ENCODE peak calls at places on chromosomes 5 and 9, in five cellular contexts. I is spleen, B is cardiac muscle cell, Z is K562, U is Caco-2. E is an unnamed sample.

GRCh38 chr5:32584651-32585050 is 706 bp upstream of the SUB1 start:
- DNase-seq in I (no peak), B (no peak), U (no peak), Z (no peak), E (no peak)

GRCh38 chr9:90433398-90433890 is 209.2 kb downstream of the DIRAS2 start:
- DNase-seq in I (no peak), Z (no peak), U (peak), B (peak), E (peak)

GRCh38 chr9:108775901-108776306 is 79.9 kb downstream of the ACTL7B start:
- DNase-seq in U (no peak), I (no peak), B (no peak), Z (no peak), E (no peak)

GRCh38 chr5:72821776-72822175 is 5.3 kb downstream of the TNPO1 start:
- DNase-seq in I (no peak), Z (no peak), U (no peak), B (no peak), E (no peak)

GRCh38 chr5:151492729-151493128 is 45.3 kb downstream of the SLC36A1 start:
- DNase-seq in U (no peak), B (no peak), I (no peak), Z (no peak), E (no peak)

GRCh38 chr5:65479527-65479926 is 2.2 kb downstream of the ADAMTS6 start:
- DNase-seq in B (no peak), I (no peak), Z (no peak), U (no peak), E (no peak)

GRCh38 chr5:67221487-67222242 is 25.1 kb upstream of the CD180 start:
- DNase-seq in B (peak), U (no peak), Z (no peak), I (peak), E (no peak)

GRCh38 chr9:14317667-14318255 is 3.8 kb upstream of the NFIB start:
- DNase-seq in U (no peak), I (no peak), B (no peak), Z (no peak), E (no peak)

GRCh38 chr5:77853353-77853907 is 77.3 kb upstream of the TBCA start:
- DNase-seq in I (no peak), Z (no peak), U (no peak), B (no peak), E (no peak)

GRCh38 chr9:98852463-98852735 is 44.9 kb downstream of the GALNT12 start:
- DNase-seq in Z (no peak), I (no peak), B (no peak), U (no peak), E (no peak)

GRCh38 chr9:113963914-113964739 is 88.0 kb downstream of the ZNF618 start:
- DNase-seq in U (no peak), Z (no peak), I (no peak), B (no peak), E (no peak)

GRCh38 chr9:113960748-113961147 is 84.6 kb downstream of the ZNF618 start:
- DNase-seq in U (no peak), B (no peak), I (no peak), Z (no peak), E (no peak)

GRCh38 chr9:113964740-113965095 is 88.6 kb downstream of the ZNF618 start:
- DNase-seq in U (no peak), B (no peak), I (no peak), Z (no peak), E (no peak)

GRCh38 chr9:113962391-113962790 is 86.3 kb downstream of the ZNF618 start:
- DNase-seq in Z (no peak), U (no peak), I (no peak), B (no peak), E (no peak)

DNA sequence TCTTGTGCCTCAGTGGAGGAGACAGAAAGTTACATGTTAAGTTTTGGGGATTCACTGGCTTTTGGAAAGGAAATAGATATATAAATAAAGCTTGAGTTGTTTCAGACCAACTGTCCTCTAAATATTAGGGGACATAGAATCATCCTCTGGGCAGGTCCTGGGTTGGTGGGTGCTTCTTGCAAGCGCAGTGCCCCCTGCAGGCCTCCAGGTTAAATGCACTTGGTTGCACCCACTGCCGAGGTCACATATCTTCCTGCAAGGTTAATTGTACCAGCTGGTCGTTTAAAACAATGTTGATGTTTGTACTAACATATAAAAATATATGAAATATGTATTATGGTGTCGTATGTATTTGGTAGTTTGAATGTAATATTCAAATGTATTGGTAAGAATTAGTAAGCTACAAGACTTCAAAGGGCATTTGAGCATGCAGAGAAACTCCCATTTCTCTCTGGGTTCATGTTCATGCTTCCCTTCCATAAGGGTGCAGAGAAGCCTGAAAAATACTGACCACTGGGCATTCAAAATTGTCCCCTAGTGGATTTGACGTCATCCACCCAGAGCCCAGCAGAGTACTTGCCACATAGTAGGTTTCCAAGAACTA is 87.0 kb downstream of the ZNF618 start:
- DNase-seq in I (no peak), Z (peak), U (no peak), B (peak), E (peak)
- TF ChIP-seq CTCF in I (no peak), Z (peak), U (peak), B (peak), E (peak)

GRCh38 chr5:58717303-58718012 is 134.6 kb downstream of the RAB3C start:
- DNase-seq in Z (no peak), I (no peak), U (no peak), B (no peak), E (no peak)
- TF ChIP-seq CTCF in Z (no peak), I (no peak), U (no peak), B (no peak), E (no peak)

DNA sequence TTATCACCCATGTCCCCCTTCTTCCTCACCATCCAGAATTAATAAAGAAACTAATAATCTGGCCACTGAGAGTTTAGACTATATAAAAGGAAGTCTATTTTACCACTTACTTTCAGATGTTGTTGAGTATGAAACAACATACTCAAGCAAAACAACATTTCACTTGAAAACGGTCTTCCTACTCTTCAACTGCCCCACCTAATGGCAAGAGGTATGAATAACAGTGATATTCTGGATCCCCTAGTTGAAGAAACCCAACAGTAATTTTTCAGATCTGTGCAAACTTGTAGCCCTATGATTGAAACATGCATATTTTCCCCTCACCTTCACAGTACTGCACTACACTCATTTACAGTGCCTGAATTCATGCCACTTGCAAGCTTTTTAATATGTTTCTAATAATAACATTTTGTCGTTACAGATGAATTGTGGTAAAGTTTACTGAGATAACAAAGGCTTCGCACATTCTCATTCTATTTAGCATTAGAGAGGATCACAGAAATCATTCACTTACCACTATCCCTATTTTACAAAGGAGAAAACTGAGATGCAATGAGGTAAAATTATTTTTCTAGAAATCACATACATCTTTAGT is 267.9 kb upstream of the PDE4D start:
- DNase-seq in Z (no peak), I (no peak), B (peak), U (no peak), E (peak)
- TF ChIP-seq CTCF in Z (peak), I (no peak), B (peak), U (peak), E (peak)

GRCh38 chr9:27701664-27702063 is 128.4 kb upstream of the C9orf72 start:
- DNase-seq in I (no peak), B (no peak), Z (no peak), U (no peak), E (no peak)

GRCh38 chr9:27703591-27703990 is 130.3 kb upstream of the C9orf72 start:
- DNase-seq in Z (no peak), U (no peak), I (no peak), B (no peak), E (no peak)

DNA sequence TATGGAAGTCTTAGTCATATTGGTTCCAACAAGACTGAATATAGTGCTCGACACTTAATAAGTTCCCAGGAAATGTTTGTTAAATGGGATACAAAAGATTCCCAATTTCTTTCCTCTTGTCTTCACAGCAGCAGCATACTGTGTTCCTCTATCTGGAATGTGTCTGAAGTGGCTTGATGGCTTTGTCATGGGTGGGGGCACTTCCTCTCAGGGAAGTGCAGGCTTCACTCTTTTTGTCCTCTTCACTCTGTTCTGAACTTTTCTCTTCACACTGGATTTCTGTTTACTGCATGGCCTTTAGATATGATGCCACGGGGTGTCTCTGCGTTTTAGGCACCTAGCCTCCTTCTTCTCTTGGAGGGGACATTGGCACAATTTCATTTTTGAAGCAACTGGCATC is 127.7 kb upstream of the C9orf72 start:
- DNase-seq in U (no peak), I (no peak), Z (no peak), B (no peak), E (no peak)
- TF ChIP-seq CTCF in U (no peak), I (no peak), Z (no peak), B (no peak), E (no peak)

GRCh38 chr9:137190315-137190853 is 1.9 kb downstream of the SSNA1 start:
- DNase-seq in U (no peak), Z (no peak), I (no peak), B (no peak), E (no peak)
- TF ChIP-seq CTCF in U (peak), Z (peak), I (no peak), B (no peak), E (no peak)

GRCh38 chr5:16844952-16845351 is 91.1 kb downstream of the MYO10 start:
- DNase-seq in I (no peak), U (no peak), Z (no peak), B (no peak), E (no peak)
- TF ChIP-seq CTCF in I (no peak), U (peak), Z (peak), B (peak), E (no peak)

DNA sequence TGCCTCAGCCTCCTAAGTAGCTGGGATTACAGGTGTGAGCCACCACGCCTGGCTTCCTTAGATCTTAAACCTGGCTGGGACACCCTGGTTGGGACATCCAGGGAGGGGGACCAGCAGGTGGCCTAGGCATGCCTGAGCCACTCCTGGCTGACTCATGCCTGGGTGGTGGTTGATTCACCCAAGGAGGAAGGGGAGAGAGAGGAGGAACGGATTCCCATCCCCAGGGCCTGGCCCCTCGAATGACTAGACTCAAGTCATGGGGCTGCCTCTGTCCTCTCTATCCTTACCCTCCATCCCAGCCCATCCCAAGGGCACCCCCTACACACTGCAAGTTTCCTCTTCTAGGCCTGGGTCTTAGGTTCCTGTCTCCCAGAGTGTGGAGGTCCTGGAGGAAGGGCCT is 12.7 kb downstream of the EEIG1 start:
- DNase-seq in Z (no peak), U (no peak), I (peak), B (no peak), E (no peak)
- TF ChIP-seq CTCF in Z (no peak), U (peak), I (no peak), B (no peak), E (no peak)

DNA sequence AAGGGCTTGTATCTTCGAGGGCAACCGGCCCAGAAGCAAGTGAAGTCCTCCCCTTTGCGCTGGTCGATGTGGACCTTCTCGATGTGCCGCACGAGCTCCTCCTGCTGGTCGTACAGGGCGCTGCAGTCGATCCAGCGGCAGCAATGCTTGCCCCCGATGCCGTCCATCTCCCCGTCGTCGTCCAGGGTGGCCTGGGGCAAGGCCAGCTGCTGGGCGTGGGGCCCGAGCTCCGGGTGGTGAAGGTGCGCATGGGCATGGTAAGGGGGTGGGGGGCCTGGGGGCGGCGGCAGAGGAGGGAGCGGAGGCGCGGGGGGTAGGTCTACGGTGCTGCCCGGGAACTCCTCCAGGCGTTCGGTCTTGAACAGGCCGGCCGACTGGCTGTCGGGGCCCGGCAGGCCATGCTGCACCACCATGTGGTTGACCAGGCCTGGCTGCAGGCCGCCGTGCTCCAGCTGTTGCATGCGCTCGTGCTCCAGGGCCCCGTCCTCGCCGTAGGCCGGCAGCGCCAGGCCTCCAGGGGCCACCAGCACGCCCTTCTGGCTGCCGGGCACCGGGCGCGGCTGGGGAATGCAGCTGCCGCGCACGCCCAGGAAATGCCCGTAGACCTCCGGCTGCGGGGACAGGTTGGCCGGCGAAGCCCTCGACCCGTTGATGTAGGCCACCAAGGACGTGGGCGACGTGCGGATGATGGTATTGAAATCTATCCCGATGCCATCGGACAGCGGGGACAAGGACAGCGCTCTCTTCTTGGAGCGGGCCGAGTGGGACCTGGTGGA is 181.8 kb downstream of the GLIS3 start:
- DNase-seq in Z (peak), I (peak), U (no peak), B (no peak), E (peak)
- TF ChIP-seq CTCF in Z (peak), I (no peak), U (no peak), B (peak), E (peak)

DNA sequence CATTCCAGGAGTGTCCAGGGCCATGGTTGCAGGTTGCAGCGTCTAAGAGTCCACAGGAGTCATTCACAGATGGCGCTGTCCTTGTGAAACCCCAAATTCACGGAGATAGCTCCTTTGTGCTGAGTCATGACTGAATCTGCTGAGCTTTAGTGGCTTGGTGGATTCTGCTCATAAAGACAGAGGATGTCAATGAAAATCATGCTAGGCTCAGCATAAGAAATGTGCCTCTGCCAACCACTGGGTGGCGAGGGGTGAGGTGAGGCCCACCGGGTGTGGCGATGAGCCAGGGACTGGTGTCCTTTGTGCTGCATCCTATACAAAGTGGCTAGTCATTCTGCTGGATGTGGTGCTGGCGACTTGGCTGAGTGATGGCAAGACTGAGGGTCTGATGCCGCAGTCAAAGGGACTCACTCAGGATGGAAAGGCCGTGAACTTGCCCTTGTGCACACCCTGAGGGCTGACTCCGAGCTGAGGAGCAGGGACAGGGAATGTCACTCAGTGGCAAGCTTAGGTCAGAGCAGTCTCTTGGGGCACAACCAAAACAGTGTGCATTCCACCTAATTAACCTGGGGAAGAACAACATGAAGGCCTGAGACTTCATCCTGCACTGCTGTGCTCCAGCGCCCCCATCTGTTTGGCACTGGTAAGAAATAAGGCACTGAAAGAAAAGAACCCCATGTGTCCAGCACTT is 71.5 kb downstream of the DAP start:
- DNase-seq in U (no peak), B (peak), Z (peak), I (no peak), E (peak)
- TF ChIP-seq CTCF in U (peak), B (peak), Z (peak), I (no peak), E (peak)